ENCODE peak calls at places on chromosomes 4 and X, in seven cellular contexts. Q is nephron progenitor cell, B is H54, L is SW480, M is GDM1, C is NCI-H1417, O is germinal center. V is an unnamed sample.

GRCh38 chr4:110003401-110004187 is 90.9 kb downstream of the EGF start:
- DNase-seq in L (no peak), O (no peak), Q (no peak), B (no peak), C (no peak), M (no peak), V (no peak)

GRCh38 chr4:120843840-120844527 is 78.5 kb downstream of the PRDM5 start:
- DNase-seq in Q (peak), C (peak), O (no peak), L (no peak), B (peak), M (no peak), V (peak)

GRCh38 chr4:2874861-2875260 is 31.2 kb downstream of the ADD1 start:
- DNase-seq in C (no peak), B (no peak), O (no peak), L (no peak), M (no peak), Q (no peak), V (no peak)

GRCh38 chr4:21688596-21689265 is 259.8 kb downstream of the KCNIP4 start:
- DNase-seq in O (no peak), M (no peak), Q (no peak), C (no peak), L (no peak), B (no peak), V (no peak)

GRCh38 chr4:26884486-26884988 is 23.9 kb downstream of the STIM2 start:
- DNase-seq in L (no peak), B (no peak), M (no peak), C (no peak), Q (no peak), O (peak), V (no peak)

GRCh38 chr4:45985038-45985437 is 138.8 kb downstream of the GABRG1 start:
- DNase-seq in M (no peak), Q (no peak), L (no peak), O (no peak), C (no peak), B (no peak), V (no peak)

GRCh38 chrX:133970021-133970550 is 15.3 kb downstream of the GPC3 start:
- DNase-seq in Q (peak), M (no peak), C (no peak), B (no peak), L (no peak), O (no peak), V (no peak)

GRCh38 chr4:53012738-53013137 is 150.6 kb downstream of the RASL11B start:
- DNase-seq in B (no peak), C (no peak), O (no peak), Q (no peak), M (peak), L (no peak), V (no peak)

GRCh38 chr4:56283394-56283793 is 103.9 kb downstream of the AASDH start:
- DNase-seq in Q (no peak), O (no peak), M (no peak), L (no peak), B (no peak), C (no peak), V (no peak)

GRCh38 chr4:57691370-57691769 is 581.2 kb upstream of the IGFBP7 start:
- DNase-seq in M (no peak), Q (no peak), C (no peak), O (no peak), L (no peak), B (no peak), V (no peak)

GRCh38 chrX:16807976-16808542 is 21.8 kb downstream of the TXLNG start:
- DNase-seq in Q (no peak), C (no peak), M (no peak), O (no peak), B (no peak), L (peak), V (no peak)

GRCh38 chr4:183256756-183257385 is 63.2 kb downstream of the CLDN22 start:
- DNase-seq in Q (peak), B (peak), M (peak), O (peak), C (peak), L (peak), V (peak)

GRCh38 chr4:2251073-2251794 is 9.3 kb upstream of the HAUS3 start:
- DNase-seq in Q (peak), C (no peak), L (no peak), O (no peak), B (peak), M (no peak), V (no peak)

GRCh38 chr4:7976025-7976424 is 36.4 kb upstream of the AFAP1 start:
- DNase-seq in B (no peak), O (no peak), Q (no peak), C (no peak), M (no peak), L (no peak), V (no peak)

GRCh38 chr4:77994194-77994721 is 62.9 kb upstream of the FRAS1 start:
- DNase-seq in C (no peak), L (peak), O (peak), M (no peak), B (no peak), Q (peak), V (peak)

GRCh38 chr4:157045507-157046127 is 30.3 kb upstream of the GLRB start:
- DNase-seq in Q (peak), O (no peak), B (peak), C (peak), L (peak), M (peak), V (peak)

GRCh38 chrX:45006002-45006800 is 133.2 kb downstream of the KDM6A start:
- DNase-seq in B (peak), O (no peak), L (no peak), C (no peak), Q (no peak), M (no peak), V (no peak)

GRCh38 chrX:19121898-19122640 is at the start of gene ADGRG2:
- DNase-seq in B (no peak), L (peak), M (no peak), Q (peak), C (peak), O (no peak), V (peak)

GRCh38 chrX:72258174-72258573 is 18.9 kb downstream of the RPS4X start:
- DNase-seq in O (no peak), L (peak), C (no peak), M (no peak), B (no peak), Q (no peak), V (no peak)

GRCh38 chr4:128868758-128869157 is 59.3 kb downstream of the JADE1 start:
- DNase-seq in Q (no peak), C (no peak), O (no peak), L (no peak), M (no peak), B (no peak), V (no peak)

GRCh38 chrX:54721424-54721823 is 76.6 kb downstream of the ITIH6 start:
- DNase-seq in O (no peak), Q (no peak), C (no peak), M (no peak), B (peak), L (peak), V (no peak)

GRCh38 chr4:8517946-8518345 is 62.2 kb upstream of the GPR78 start:
- DNase-seq in C (no peak), L (no peak), B (no peak), O (no peak), Q (no peak), M (no peak), V (no peak)

GRCh38 chrX:86103061-86103460 is 45.2 kb upstream of the DACH2 start:
- DNase-seq in L (no peak), M (no peak), C (no peak), B (no peak), Q (no peak), O (no peak), V (no peak)

GRCh38 chr4:105191621-105192210 is 45.0 kb downstream of the TET2 start:
- DNase-seq in C (no peak), M (no peak), O (no peak), B (no peak), L (no peak), Q (no peak), V (no peak)

GRCh38 chr4:78764498-78764961 is 11.6 kb upstream of the BMP2K start:
- DNase-seq in M (no peak), B (no peak), Q (no peak), L (no peak), C (no peak), O (no peak), V (no peak)

GRCh38 chrX:40755291-40756249 is 20.2 kb upstream of the MED14 start:
- DNase-seq in L (no peak), Q (no peak), O (no peak), C (no peak), B (no peak), M (no peak), V (no peak)

GRCh38 chr4:3417448-3417847 is 24.3 kb upstream of the HGFAC start:
- DNase-seq in L (no peak), Q (no peak), C (no peak), M (no peak), B (no peak), O (no peak), V (no peak)

GRCh38 chr4:110621839-110622751 is 782 bp downstream of the PITX2 start:
- DNase-seq in O (no peak), Q (peak), C (peak), L (peak), M (no peak), B (no peak), V (no peak)

GRCh38 chr4:159158083-159158617 is 55.3 kb downstream of the RAPGEF2 start:
- DNase-seq in C (no peak), B (no peak), M (no peak), L (no peak), O (no peak), Q (no peak), V (no peak)

GRCh38 chr4:36218121-36218520 is 26.2 kb downstream of the ARAP2 start:
- DNase-seq in L (no peak), M (no peak), C (no peak), O (no peak), Q (no peak), B (no peak), V (peak)

GRCh38 chr4:63106600-63106999 is 1302.7 kb downstream of the TECRL start:
- DNase-seq in B (no peak), M (no peak), Q (no peak), L (no peak), O (no peak), C (no peak), V (no peak)

GRCh38 chrX:120223374-120223773 is 27.2 kb upstream of the ZBTB33 start:
- DNase-seq in Q (no peak), C (no peak), O (no peak), B (no peak), M (no peak), L (no peak), V (no peak)

GRCh38 chrX:110396777-110397176 is 38.1 kb downstream of the RTL9 start:
- DNase-seq in B (no peak), Q (no peak), C (peak), L (no peak), O (no peak), M (no peak), V (no peak)

GRCh38 chr4:54929459-54929858 is 195.9 kb downstream of the KDR start:
- DNase-seq in C (peak), M (no peak), Q (no peak), O (no peak), B (no peak), L (no peak), V (no peak)

GRCh38 chrX:24026403-24026801 is 584 bp downstream of the KLHL15 start:
- DNase-seq in C (peak), Q (no peak), O (no peak), B (no peak), M (no peak), L (peak), V (no peak)

GRCh38 chr4:73869130-73870055 is at the start of gene CXCL1:
- DNase-seq in B (no peak), M (no peak), O (no peak), L (peak), Q (peak), C (peak), V (no peak)

GRCh38 chrX:66030505-66031317 is 9.2 kb downstream of the VSIG4 start:
- DNase-seq in M (peak), Q (peak), C (no peak), L (peak), B (no peak), O (peak), V (peak)

GRCh38 chr4:38180456-38180855 is 220.3 kb downstream of the PTTG2 start:
- DNase-seq in M (no peak), O (no peak), B (no peak), L (peak), Q (no peak), C (no peak), V (no peak)

GRCh38 chr4:41199788-41200187 is 14.6 kb downstream of the APBB2 start:
- DNase-seq in O (no peak), C (no peak), B (no peak), L (no peak), Q (no peak), M (no peak), V (no peak)

GRCh38 chrX:65862638-65863037 is 177.2 kb downstream of the VSIG4 start:
- DNase-seq in B (no peak), L (no peak), C (no peak), Q (no peak), M (no peak), O (no peak), V (peak)

V was measured in RPMI8226.